ENCODE peak calls at places on chromosomes 12 and 14, in four cellular contexts. One of them, this sample, is unnamed.
A peak's percentile ranks its signal among the peaks of the same experiment; 100 is the strongest.

GRCh38 chr12:1779783-1780182 is 40.6 kb upstream of the LRTM2 start:
- DNase-seq in ovary: no peak
- DNase-seq in body of pancreas: no peak
- DNase-seq in stomach: no peak
- DNase-seq in this sample: no peak

GRCh38 chr12:18422849-18423248 is 161.5 kb downstream of the PIK3C2G start:
- DNase-seq in ovary: no peak
- DNase-seq in body of pancreas: no peak
- DNase-seq in stomach: no peak
- DNase-seq in this sample: no peak

GRCh38 chr14:22388669-22389625 is 200.1 kb downstream of the DAD1 start:
- DNase-seq in ovary: no peak
- DNase-seq in body of pancreas: no peak
- DNase-seq in stomach: no peak
- DNase-seq in this sample: no peak

GRCh38 chr14:74619672-74620131 is 7.7 kb upstream of the LTBP2 start:
- DNase-seq in ovary: peak; percentile 89
- DNase-seq in body of pancreas: peak; percentile 58
- DNase-seq in stomach: peak; percentile 53
- DNase-seq in this sample: no peak

GRCh38 chr12:56590237-56590830 is 39.8 kb downstream of the BAZ2A start:
- DNase-seq in ovary: no peak
- DNase-seq in body of pancreas: no peak
- DNase-seq in stomach: no peak
- DNase-seq in this sample: peak; percentile 38

GRCh38 chr12:52367876-52368275 is 595 bp upstream of the KRT85 start:
- DNase-seq in ovary: no peak
- DNase-seq in body of pancreas: no peak
- DNase-seq in stomach: no peak
- DNase-seq in this sample: no peak

GRCh38 chr12:120100630-120101029 is 15.9 kb downstream of the RAB35 start:
- DNase-seq in ovary: peak; percentile 71
- DNase-seq in body of pancreas: peak; percentile 76
- DNase-seq in stomach: peak; percentile 76
- DNase-seq in this sample: no peak

GRCh38 chr14:24806061-24806678 is 172.2 kb upstream of the GZMB start:
- DNase-seq in ovary: peak; percentile 39
- DNase-seq in body of pancreas: peak; percentile 91
- DNase-seq in stomach: peak; percentile 85
- DNase-seq in this sample: peak; percentile 41

GRCh38 chr12:25384954-25385216 is 134.2 kb upstream of the KRAS start:
- DNase-seq in ovary: no peak
- DNase-seq in body of pancreas: no peak
- DNase-seq in stomach: no peak
- DNase-seq in this sample: no peak

GRCh38 chr14:58638231-58639205 is 756 bp downstream of the DACT1 start:
- DNase-seq in ovary: peak; percentile 38
- DNase-seq in body of pancreas: peak; percentile 29
- DNase-seq in stomach: no peak
- DNase-seq in this sample: no peak

GRCh38 chr12:76627346-76628135 is 68.0 kb upstream of the OSBPL8 start:
- DNase-seq in ovary: no peak
- DNase-seq in body of pancreas: no peak
- DNase-seq in stomach: no peak
- DNase-seq in this sample: no peak

GRCh38 chr12:93763746-93764147 is 86.6 kb downstream of the CRADD start:
- DNase-seq in ovary: no peak
- DNase-seq in body of pancreas: no peak
- DNase-seq in stomach: no peak
- DNase-seq in this sample: no peak

GRCh38 chr12:31369712-31370521 is 44.0 kb upstream of the SINHCAF start:
- DNase-seq in ovary: peak; percentile 59
- DNase-seq in body of pancreas: peak; percentile 75
- DNase-seq in stomach: peak; percentile 75
- DNase-seq in this sample: no peak

GRCh38 chr12:47079365-47079893 is at the start of gene PCED1B:
- DNase-seq in ovary: peak; percentile 79
- DNase-seq in body of pancreas: peak; percentile 84
- DNase-seq in stomach: peak; percentile 70
- DNase-seq in this sample: peak; percentile 79

GRCh38 chr12:108731105-108731865 is at the start of gene CORO1C:
- DNase-seq in ovary: peak; percentile 95
- DNase-seq in body of pancreas: peak; percentile 96
- DNase-seq in stomach: peak; percentile 97
- DNase-seq in this sample: peak; percentile 99

GRCh38 chr12:108732489-108732888 is 1.2 kb upstream of the CORO1C start:
- DNase-seq in ovary: no peak
- DNase-seq in body of pancreas: no peak
- DNase-seq in stomach: no peak
- DNase-seq in this sample: no peak

GRCh38 chr12:108730337-108731104 is 797 bp downstream of the CORO1C start:
- DNase-seq in ovary: peak; percentile 72
- DNase-seq in body of pancreas: peak; percentile 69
- DNase-seq in stomach: peak; percentile 52
- DNase-seq in this sample: peak; percentile 78

GRCh38 chr12:108733132-108733531 is 1.8 kb upstream of the CORO1C start:
- DNase-seq in ovary: no peak
- DNase-seq in body of pancreas: no peak
- DNase-seq in stomach: no peak
- DNase-seq in this sample: no peak

DNA sequence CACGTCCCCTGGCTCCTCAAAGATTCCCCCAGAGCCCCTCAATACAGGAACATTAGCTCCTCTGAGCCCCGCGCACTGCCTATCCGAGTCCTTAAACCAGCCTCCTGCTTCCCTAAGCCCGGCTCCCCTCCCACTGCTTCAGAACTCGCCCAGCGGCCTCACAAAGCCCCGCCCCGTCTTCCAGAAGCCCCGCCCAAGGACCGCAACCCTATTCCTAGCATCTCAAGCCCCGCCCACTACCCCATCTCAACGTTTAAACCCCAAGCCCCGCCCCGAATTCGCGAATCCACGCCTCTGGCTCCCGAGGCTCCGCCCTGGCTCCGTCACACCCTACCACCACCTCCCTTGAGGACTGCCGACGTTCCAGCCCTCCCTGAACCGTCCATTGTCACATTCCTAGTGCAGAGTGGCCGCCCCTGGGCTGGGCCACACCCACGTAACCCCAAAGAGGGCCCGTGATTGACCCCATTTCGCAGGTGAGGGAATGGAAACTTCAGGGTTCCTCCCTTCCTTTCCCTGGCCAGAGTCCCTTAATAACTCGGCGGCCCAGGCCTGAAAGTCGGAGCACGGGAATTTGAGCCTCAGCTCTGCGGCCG is 646 bp upstream of the CORO1C start:
- DNase-seq in ovary: peak; percentile 100
- DNase-seq in body of pancreas: peak; percentile 100
- DNase-seq in stomach: peak; percentile 100
- DNase-seq in this sample: peak; percentile 99
- TF ChIP-seq POLR2A in ovary: peak; percentile 78
- TF ChIP-seq POLR2A in body of pancreas: peak; percentile 82
- TF ChIP-seq POLR2A in stomach: no peak
- TF ChIP-seq POLR2A in this sample: peak; percentile 60

GRCh38 chr14:100330396-100330931 is 7.3 kb downstream of the SLC25A47 start:
- DNase-seq in ovary: no peak
- DNase-seq in body of pancreas: peak; percentile 25
- DNase-seq in stomach: no peak
- DNase-seq in this sample: no peak

GRCh38 chr14:100334904-100335303 is 11.8 kb downstream of the SLC25A47 start:
- DNase-seq in ovary: no peak
- DNase-seq in body of pancreas: no peak
- DNase-seq in stomach: no peak
- DNase-seq in this sample: no peak

GRCh38 chr14:100332797-100333196 is 9.7 kb downstream of the SLC25A47 start:
- DNase-seq in ovary: no peak
- DNase-seq in body of pancreas: peak; percentile 41
- DNase-seq in stomach: no peak
- DNase-seq in this sample: no peak

GRCh38 chr14:100333867-100334266 is 10.7 kb downstream of the SLC25A47 start:
- DNase-seq in ovary: no peak
- DNase-seq in body of pancreas: no peak
- DNase-seq in stomach: no peak
- DNase-seq in this sample: no peak

GRCh38 chr14:100333311-100333710 is 10.2 kb downstream of the SLC25A47 start:
- DNase-seq in ovary: no peak
- DNase-seq in body of pancreas: no peak
- DNase-seq in stomach: no peak
- DNase-seq in this sample: no peak
- TF ChIP-seq POLR2A in ovary: no peak
- TF ChIP-seq POLR2A in body of pancreas: no peak
- TF ChIP-seq POLR2A in stomach: no peak
- TF ChIP-seq POLR2A in this sample: no peak

DNA sequence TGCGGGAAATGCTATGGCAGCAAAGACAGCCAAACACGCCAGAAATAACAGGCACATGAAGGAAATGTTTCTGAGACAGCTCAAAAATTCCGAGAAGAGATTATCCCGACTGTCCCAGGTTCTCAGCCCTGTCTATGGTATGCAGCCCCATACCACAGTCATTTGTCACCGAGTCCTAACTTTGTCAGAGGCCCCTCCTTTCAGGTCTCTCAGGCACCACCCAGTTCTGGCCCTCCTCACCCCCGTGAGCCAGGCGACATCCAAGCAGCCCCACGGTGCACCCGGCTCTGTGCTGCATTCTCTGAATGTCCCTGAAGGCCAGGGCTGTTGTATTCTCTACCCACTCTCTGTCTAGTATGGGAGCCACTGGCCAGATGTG is 24.0 kb downstream of the SSH1 start:
- DNase-seq in ovary: no peak
- DNase-seq in body of pancreas: no peak
- DNase-seq in stomach: no peak
- DNase-seq in this sample: no peak
- TF ChIP-seq POLR2A in ovary: no peak
- TF ChIP-seq POLR2A in body of pancreas: no peak
- TF ChIP-seq POLR2A in stomach: no peak
- TF ChIP-seq POLR2A in this sample: no peak

GRCh38 chr12:122528582-122528981 is 1.5 kb downstream of the KNTC1 start:
- DNase-seq in ovary: no peak
- DNase-seq in body of pancreas: no peak
- DNase-seq in stomach: no peak
- DNase-seq in this sample: no peak

GRCh38 chr12:122528992-122529391 is 1.9 kb downstream of the KNTC1 start:
- DNase-seq in ovary: no peak
- DNase-seq in body of pancreas: no peak
- DNase-seq in stomach: no peak
- DNase-seq in this sample: no peak

GRCh38 chr12:122527478-122527944 is 462 bp downstream of the KNTC1 start:
- DNase-seq in ovary: no peak
- DNase-seq in body of pancreas: no peak
- DNase-seq in stomach: no peak
- DNase-seq in this sample: peak; percentile 67

GRCh38 chr12:122523846-122524718 is 2.7 kb downstream of the RSRC2 start:
- DNase-seq in ovary: no peak
- DNase-seq in body of pancreas: no peak
- DNase-seq in stomach: no peak
- DNase-seq in this sample: peak; percentile 49

DNA sequence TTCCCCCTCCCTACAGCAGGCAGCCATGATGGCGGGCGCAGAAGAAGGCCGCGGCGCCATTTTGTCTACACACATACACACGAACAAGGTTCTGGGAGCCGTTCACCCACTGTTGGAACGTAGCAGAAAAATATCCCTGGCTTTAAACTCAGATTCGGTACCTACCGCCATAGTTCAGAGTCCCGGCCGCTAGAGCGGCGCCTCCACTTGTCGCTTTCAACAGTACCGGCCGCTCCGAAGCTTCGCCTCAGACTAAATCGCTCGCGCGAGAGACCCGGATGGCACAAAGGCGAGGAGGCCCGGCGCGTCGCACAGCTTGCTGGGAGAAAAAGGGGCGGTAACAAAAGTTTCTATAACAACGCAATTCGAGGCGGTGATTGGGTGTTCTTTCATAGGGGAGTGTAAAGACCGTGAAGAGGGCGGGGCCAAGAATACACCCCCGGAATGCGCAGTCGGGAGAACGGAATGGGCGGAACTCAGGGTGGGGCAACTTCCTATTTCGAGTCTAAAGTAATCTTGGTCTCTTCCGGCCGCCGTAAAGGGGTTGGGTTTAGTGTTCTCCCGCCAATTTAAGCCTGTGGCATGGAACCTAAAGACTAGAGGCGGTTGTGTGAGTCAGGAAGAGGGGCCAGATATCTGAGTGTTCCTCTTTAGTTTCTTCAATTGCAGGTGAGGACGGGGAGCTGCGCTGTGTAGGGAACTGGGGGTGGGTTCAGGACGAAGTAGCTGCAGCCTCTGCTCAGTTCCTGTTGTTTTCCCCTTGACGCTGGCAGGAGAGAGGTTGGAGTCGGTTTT is at the start of the genes KNTC1 and RSRC2:
- DNase-seq in ovary: peak; percentile 99
- DNase-seq in body of pancreas: peak; percentile 99
- DNase-seq in stomach: peak; percentile 99
- DNase-seq in this sample: peak; percentile 100
- TF ChIP-seq POLR2A in ovary: peak; percentile 97
- TF ChIP-seq POLR2A in body of pancreas: peak; percentile 99
- TF ChIP-seq POLR2A in stomach: no peak
- TF ChIP-seq POLR2A in this sample: peak; percentile 100

GRCh38 chr12:15193927-15194326 is 27.3 kb downstream of the RERG start:
- DNase-seq in ovary: peak; percentile 45
- DNase-seq in body of pancreas: no peak
- DNase-seq in stomach: no peak
- DNase-seq in this sample: no peak
- TF ChIP-seq POLR2A in ovary: no peak
- TF ChIP-seq POLR2A in body of pancreas: no peak
- TF ChIP-seq POLR2A in stomach: no peak
- TF ChIP-seq POLR2A in this sample: no peak

DNA sequence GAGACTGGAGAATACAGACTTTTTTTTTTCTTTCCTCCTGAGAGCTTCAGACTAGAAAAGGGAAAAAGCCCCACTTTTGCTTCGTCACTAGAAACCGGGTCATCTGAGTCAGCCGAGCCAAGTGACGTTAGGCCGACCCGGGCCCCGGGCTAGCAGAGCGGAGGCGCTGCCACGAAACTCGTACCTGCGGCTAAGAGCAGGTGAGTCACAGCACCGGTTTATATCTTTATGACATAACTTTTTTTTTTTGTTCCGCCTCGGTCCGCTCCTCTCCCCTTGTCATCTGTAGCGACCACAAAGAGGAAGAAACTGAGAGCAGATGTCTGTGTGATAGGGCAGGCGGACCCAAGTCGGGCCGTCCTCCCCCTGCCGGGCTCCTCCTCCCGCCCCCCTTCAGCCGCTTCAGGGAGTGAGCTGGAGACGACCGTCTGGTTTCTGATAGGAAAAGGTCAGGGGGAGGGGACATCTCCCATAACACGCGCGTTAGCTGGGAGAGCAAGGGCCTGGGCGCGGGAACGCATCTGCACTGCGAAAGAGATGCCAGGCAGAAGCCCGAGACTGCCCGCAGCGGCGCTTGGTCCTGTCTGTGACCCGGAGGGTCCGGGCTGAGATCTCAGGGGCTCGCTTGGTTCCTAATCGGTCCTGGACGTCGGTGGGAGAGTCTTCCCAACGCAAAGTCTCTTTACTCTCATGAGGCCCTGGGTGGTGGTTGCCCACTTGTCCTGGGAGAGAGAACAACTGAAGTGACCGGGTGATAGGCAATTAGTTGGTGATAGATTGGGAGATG is 573 bp downstream of the TTC6 start:
- DNase-seq in ovary: no peak
- DNase-seq in body of pancreas: peak; percentile 60
- DNase-seq in stomach: peak; percentile 68
- DNase-seq in this sample: peak; percentile 40
- TF ChIP-seq POLR2A in ovary: no peak
- TF ChIP-seq POLR2A in body of pancreas: peak; percentile 7
- TF ChIP-seq POLR2A in stomach: no peak
- TF ChIP-seq POLR2A in this sample: no peak

This sample was measured in erythroblast.